ENCODE peak calls at places on chromosomes 6 and 20, in four cellular contexts. One of them, this sample, is unnamed. For H3K9me3 and H3K4me1, the result is how much of the 10 kb centered on the place peaks cover.

GRCh38 chr6:39377530-39377929 is 55.0 kb upstream of the KCNK16 start:
- DNase-seq in cardiac muscle cell: peak
- DNase-seq in gastrocnemius medialis: peak
- DNase-seq in ascending aorta: peak
- DNase-seq in this sample: no peak

GRCh38 chr6:34249469-34250370 is 914 bp upstream of the SMIM29 start:
- DNase-seq in cardiac muscle cell: no peak
- DNase-seq in gastrocnemius medialis: no peak
- DNase-seq in ascending aorta: peak
- DNase-seq in this sample: no peak

GRCh38 chr6:108518714-108519576 is 41.8 kb upstream of the FOXO3 start:
- DNase-seq in cardiac muscle cell: no peak
- DNase-seq in gastrocnemius medialis: no peak
- DNase-seq in ascending aorta: no peak
- DNase-seq in this sample: no peak

GRCh38 chr6:49606696-49607390 is 29.8 kb downstream of the RHAG start:
- DNase-seq in cardiac muscle cell: peak
- DNase-seq in gastrocnemius medialis: no peak
- DNase-seq in ascending aorta: no peak
- DNase-seq in this sample: peak

GRCh38 chr6:133393891-133394290 is 152.7 kb downstream of the EYA4 start:
- DNase-seq in cardiac muscle cell: no peak
- DNase-seq in gastrocnemius medialis: no peak
- DNase-seq in ascending aorta: no peak
- DNase-seq in this sample: no peak

GRCh38 chr6:134636221-134636830 is 313.6 kb downstream of the ALDH8A1 start:
- DNase-seq in cardiac muscle cell: no peak
- DNase-seq in gastrocnemius medialis: no peak
- DNase-seq in ascending aorta: no peak
- DNase-seq in this sample: peak

GRCh38 chr6:146339716-146340115 is 203.9 kb upstream of the RAB32 start:
- DNase-seq in cardiac muscle cell: no peak
- DNase-seq in gastrocnemius medialis: no peak
- DNase-seq in ascending aorta: no peak
- DNase-seq in this sample: no peak

GRCh38 chr6:81736428-81736827 is 16.1 kb downstream of the TENT5A start:
- DNase-seq in cardiac muscle cell: no peak
- DNase-seq in gastrocnemius medialis: no peak
- DNase-seq in ascending aorta: no peak
- DNase-seq in this sample: no peak

GRCh38 chr6:3286641-3287171 is 28.0 kb downstream of the PSMG4 start:
- DNase-seq in cardiac muscle cell: no peak
- DNase-seq in gastrocnemius medialis: no peak
- DNase-seq in ascending aorta: peak
- DNase-seq in this sample: no peak

GRCh38 chr20:44398303-44398702 is 42.8 kb downstream of the HNF4A start:
- DNase-seq in cardiac muscle cell: no peak
- DNase-seq in gastrocnemius medialis: no peak
- DNase-seq in ascending aorta: no peak
- DNase-seq in this sample: no peak

GRCh38 chr6:41451515-41452163 is 94.5 kb upstream of the FOXP4 start:
- DNase-seq in cardiac muscle cell: peak
- DNase-seq in gastrocnemius medialis: peak
- DNase-seq in ascending aorta: peak
- DNase-seq in this sample: no peak

GRCh38 chr6:105545947-105546710 is 143.2 kb upstream of the PREP start:
- DNase-seq in cardiac muscle cell: no peak
- DNase-seq in gastrocnemius medialis: no peak
- DNase-seq in ascending aorta: no peak
- DNase-seq in this sample: no peak

GRCh38 chr6:157665172-157665571 is 157.9 kb upstream of the SNX9 start:
- DNase-seq in cardiac muscle cell: no peak
- DNase-seq in gastrocnemius medialis: no peak
- DNase-seq in ascending aorta: no peak
- DNase-seq in this sample: no peak

GRCh38 chr6:8181162-8181909 is 79.0 kb upstream of the EEF1E1 start:
- DNase-seq in cardiac muscle cell: no peak
- DNase-seq in gastrocnemius medialis: no peak
- DNase-seq in ascending aorta: no peak
- DNase-seq in this sample: no peak

GRCh38 chr20:33814238-33814712 is 3.1 kb downstream of the CHMP4B start:
- DNase-seq in cardiac muscle cell: no peak
- DNase-seq in gastrocnemius medialis: no peak
- DNase-seq in ascending aorta: no peak
- DNase-seq in this sample: no peak

GRCh38 chr6:145147559-145147958 is 587.8 kb downstream of the EPM2A start:
- DNase-seq in cardiac muscle cell: no peak
- DNase-seq in gastrocnemius medialis: no peak
- DNase-seq in ascending aorta: no peak
- DNase-seq in this sample: no peak

GRCh38 chr6:123064038-123064437 is 68.0 kb downstream of the CLVS2 start:
- DNase-seq in cardiac muscle cell: no peak
- DNase-seq in gastrocnemius medialis: no peak
- DNase-seq in ascending aorta: no peak
- DNase-seq in this sample: no peak

GRCh38 chr6:45591816-45592359 is 214.2 kb upstream of the SUPT3H start:
- DNase-seq in cardiac muscle cell: no peak
- DNase-seq in gastrocnemius medialis: no peak
- DNase-seq in ascending aorta: no peak
- DNase-seq in this sample: no peak

GRCh38 chr20:13447385-13448180 is 191.1 kb downstream of the TASP1 start:
- DNase-seq in cardiac muscle cell: no peak
- DNase-seq in gastrocnemius medialis: no peak
- DNase-seq in ascending aorta: no peak
- DNase-seq in this sample: no peak

GRCh38 chr6:44942201-44942600 is 385.9 kb upstream of the RUNX2 start:
- DNase-seq in cardiac muscle cell: no peak
- DNase-seq in gastrocnemius medialis: no peak
- DNase-seq in ascending aorta: no peak
- DNase-seq in this sample: no peak

GRCh38 chr6:137155830-137156229 is 17.6 kb downstream of the IL22RA2 start:
- DNase-seq in cardiac muscle cell: no peak
- DNase-seq in gastrocnemius medialis: no peak
- DNase-seq in ascending aorta: no peak
- DNase-seq in this sample: peak

GRCh38 chr20:5126512-5127203 is at the start of gene CDS2:
- DNase-seq in cardiac muscle cell: peak
- DNase-seq in gastrocnemius medialis: peak
- DNase-seq in ascending aorta: peak
- DNase-seq in this sample: peak

DNA sequence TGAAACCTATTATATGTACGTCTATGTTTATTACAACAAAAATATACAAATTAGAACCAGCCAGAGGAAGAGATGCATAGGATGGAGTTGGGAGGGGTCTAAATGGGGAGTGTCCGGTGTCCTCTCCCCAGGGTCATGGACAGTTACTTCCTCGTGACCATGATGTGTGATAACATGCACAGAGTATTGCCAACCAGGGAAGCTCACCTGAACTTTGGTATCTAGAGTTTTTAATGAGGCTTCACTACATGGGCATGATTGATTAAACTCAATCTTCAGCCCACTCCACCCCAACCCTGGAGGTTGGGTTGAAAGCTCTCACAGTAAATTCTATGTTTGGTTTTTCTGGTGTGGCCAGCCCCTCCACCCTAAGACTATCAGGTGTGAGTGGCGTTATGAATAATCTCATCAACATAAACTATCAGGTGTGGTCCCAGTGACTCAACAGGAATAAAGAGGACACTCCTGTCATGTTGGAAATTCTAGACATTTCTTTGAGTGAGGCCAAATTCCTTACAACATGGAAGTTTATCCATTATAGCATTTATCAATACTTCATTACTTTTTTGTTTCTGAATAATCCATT is 36.4 kb upstream of the FKBP1A start:
- DNase-seq in cardiac muscle cell: no peak
- DNase-seq in gastrocnemius medialis: no peak
- DNase-seq in ascending aorta: no peak
- DNase-seq in this sample: no peak
- H3K9me3 ChIP-seq in cardiac muscle cell: under half
- H3K9me3 ChIP-seq in gastrocnemius medialis: under half
- H3K9me3 ChIP-seq in ascending aorta: under half
- H3K9me3 ChIP-seq in this sample: under half

DNA sequence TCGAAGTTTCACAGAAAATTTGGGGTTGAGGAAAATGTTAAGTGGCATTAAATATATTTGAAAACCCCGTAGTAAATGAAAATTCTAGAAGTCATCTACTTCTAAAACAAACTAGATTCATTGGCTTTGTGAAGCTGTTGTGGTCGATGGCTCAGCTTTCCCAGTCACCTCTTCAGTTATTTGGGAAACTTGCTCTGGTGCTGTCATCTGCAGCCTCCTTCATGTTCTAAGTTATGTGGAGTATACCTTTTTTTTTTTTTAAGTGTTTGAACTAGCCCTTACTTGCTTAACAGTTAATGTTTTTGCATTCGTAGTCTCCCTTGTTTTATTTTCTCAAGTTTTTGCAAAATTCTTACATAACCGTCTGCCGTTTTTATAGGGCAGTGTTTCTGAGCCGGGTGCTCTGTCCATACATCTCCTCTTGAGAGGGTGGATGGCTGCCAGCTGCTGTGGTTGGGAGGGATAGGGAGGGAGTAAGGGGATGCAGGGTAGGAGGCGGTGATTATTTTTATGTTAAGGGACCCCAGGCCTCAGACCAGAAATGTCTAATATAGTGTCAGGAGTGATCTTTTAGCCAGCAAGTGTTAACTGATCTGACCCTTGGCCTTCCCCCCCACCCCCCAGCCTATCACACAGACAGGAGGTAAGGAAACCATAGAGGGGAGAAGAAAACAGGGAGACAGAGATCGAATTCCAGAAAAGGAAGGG is 7.1 kb downstream of the RREB1 start:
- DNase-seq in cardiac muscle cell: no peak
- DNase-seq in gastrocnemius medialis: no peak
- DNase-seq in ascending aorta: no peak
- DNase-seq in this sample: no peak
- H3K4me1 ChIP-seq in cardiac muscle cell: half or more
- H3K4me1 ChIP-seq in gastrocnemius medialis: half or more
- H3K4me1 ChIP-seq in ascending aorta: under half
- H3K4me1 ChIP-seq in this sample: half or more

GRCh38 chr20:15889924-15890256 is 683.4 kb downstream of the KIF16B start:
- DNase-seq in cardiac muscle cell: no peak
- DNase-seq in gastrocnemius medialis: no peak
- DNase-seq in ascending aorta: no peak
- DNase-seq in this sample: no peak
- H3K9me3 ChIP-seq in cardiac muscle cell: under half
- H3K9me3 ChIP-seq in gastrocnemius medialis: under half
- H3K9me3 ChIP-seq in ascending aorta: under half
- H3K9me3 ChIP-seq in this sample: under half

GRCh38 chr20:58832442-58832841 is 18.3 kb downstream of the GNAS-AS1 start:
- DNase-seq in cardiac muscle cell: no peak
- DNase-seq in gastrocnemius medialis: no peak
- DNase-seq in ascending aorta: no peak
- DNase-seq in this sample: no peak
- H3K4me1 ChIP-seq in cardiac muscle cell: under half
- H3K4me1 ChIP-seq in gastrocnemius medialis: under half
- H3K4me1 ChIP-seq in ascending aorta: under half
- H3K4me1 ChIP-seq in this sample: under half

GRCh38 chr6:166601956-166602355 is 15.5 kb upstream of the RAMACL start:
- DNase-seq in cardiac muscle cell: no peak
- DNase-seq in gastrocnemius medialis: no peak
- DNase-seq in ascending aorta: no peak
- DNase-seq in this sample: no peak

GRCh38 chr6:166600932-166601331 is 14.5 kb upstream of the RAMACL start:
- DNase-seq in cardiac muscle cell: no peak
- DNase-seq in gastrocnemius medialis: no peak
- DNase-seq in ascending aorta: no peak
- DNase-seq in this sample: no peak

GRCh38 chr6:166604911-166605310 is 18.4 kb upstream of the RAMACL start:
- DNase-seq in cardiac muscle cell: no peak
- DNase-seq in gastrocnemius medialis: no peak
- DNase-seq in ascending aorta: no peak
- DNase-seq in this sample: no peak

GRCh38 chr6:166604328-166604727 is 17.9 kb upstream of the RAMACL start:
- DNase-seq in cardiac muscle cell: no peak
- DNase-seq in gastrocnemius medialis: no peak
- DNase-seq in ascending aorta: no peak
- DNase-seq in this sample: no peak

DNA sequence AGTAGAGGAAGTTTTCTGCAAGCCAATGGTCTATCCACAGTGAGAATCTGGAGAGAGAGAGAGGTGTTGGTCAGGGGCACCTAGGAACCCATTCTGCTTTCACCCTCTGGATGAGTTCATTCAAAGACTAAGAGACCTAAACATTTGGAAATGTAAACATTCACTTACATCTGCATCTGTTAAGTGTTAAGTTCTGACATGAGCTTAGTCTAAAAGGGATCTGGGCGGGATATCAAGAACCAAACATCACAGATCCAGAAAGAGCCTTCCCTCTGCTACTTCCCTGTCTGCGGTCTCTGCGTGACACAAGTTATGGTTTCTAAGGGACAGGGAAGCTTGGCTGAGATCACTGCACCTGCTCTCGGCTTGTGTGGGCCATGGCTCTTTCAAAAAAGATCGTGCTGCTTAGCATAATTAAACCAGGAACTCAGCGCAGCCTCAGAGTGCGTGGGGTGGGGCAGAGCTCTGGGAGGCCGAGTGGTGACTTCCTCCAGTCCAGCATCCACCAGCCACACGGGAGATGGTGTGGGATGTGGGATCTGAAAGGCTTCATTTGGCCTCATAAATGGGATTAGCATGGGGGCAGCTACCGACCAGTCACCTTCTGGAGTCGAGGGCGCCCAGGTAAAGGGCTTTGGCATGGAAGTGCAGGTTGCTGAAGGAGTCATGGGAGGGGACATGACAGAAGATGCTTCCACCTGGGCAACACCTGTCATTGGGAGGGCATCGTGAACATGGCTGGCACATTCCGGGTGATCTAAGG is 16.6 kb upstream of the RAMACL start:
- DNase-seq in cardiac muscle cell: no peak
- DNase-seq in gastrocnemius medialis: no peak
- DNase-seq in ascending aorta: no peak
- DNase-seq in this sample: no peak
- H3K9me3 ChIP-seq in cardiac muscle cell: under half
- H3K9me3 ChIP-seq in gastrocnemius medialis: under half
- H3K9me3 ChIP-seq in ascending aorta: under half
- H3K9me3 ChIP-seq in this sample: under half

DNA sequence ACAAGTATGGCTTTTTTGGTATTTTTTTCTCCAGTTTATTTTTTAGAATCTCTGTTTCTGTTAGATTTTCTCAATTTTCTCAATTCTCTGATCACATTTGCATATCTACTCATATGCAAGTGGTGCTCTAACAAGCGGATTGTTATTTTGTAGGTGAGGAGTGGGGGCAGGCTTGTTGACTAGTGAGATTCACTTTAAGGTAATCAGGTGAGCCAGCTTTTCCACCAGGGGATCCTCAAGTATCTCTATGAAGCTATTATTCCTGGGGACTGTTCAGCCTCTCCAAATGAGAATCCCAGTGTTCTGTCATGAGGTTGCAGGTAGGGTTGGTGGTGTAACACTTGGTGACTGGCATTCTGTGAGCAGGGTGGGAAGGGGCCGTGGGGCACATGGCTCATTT is 274.3 kb upstream of the FERMT1 start:
- DNase-seq in cardiac muscle cell: no peak
- DNase-seq in gastrocnemius medialis: no peak
- DNase-seq in ascending aorta: no peak
- DNase-seq in this sample: no peak
- H3K4me1 ChIP-seq in cardiac muscle cell: under half
- H3K4me1 ChIP-seq in gastrocnemius medialis: under half
- H3K4me1 ChIP-seq in ascending aorta: under half
- H3K4me1 ChIP-seq in this sample: under half

GRCh38 chr20:31236953-31237352 is 20.5 kb upstream of the DEFB115 start:
- DNase-seq in cardiac muscle cell: no peak
- DNase-seq in gastrocnemius medialis: no peak
- DNase-seq in ascending aorta: no peak
- DNase-seq in this sample: no peak

GRCh38 chr20:31239139-31239538 is 18.3 kb upstream of the DEFB115 start:
- DNase-seq in cardiac muscle cell: no peak
- DNase-seq in gastrocnemius medialis: no peak
- DNase-seq in ascending aorta: no peak
- DNase-seq in this sample: no peak

GRCh38 chr20:31237763-31238162 is 19.7 kb upstream of the DEFB115 start:
- DNase-seq in cardiac muscle cell: no peak
- DNase-seq in gastrocnemius medialis: no peak
- DNase-seq in ascending aorta: no peak
- DNase-seq in this sample: no peak
- H3K9me3 ChIP-seq in cardiac muscle cell: under half
- H3K9me3 ChIP-seq in gastrocnemius medialis: under half
- H3K9me3 ChIP-seq in ascending aorta: under half
- H3K9me3 ChIP-seq in this sample: under half

This sample was measured in CD4-positive, alpha-beta memory T cell.